ENCODE peak calls at places on chromosomes 6 and 20, in nine cellular contexts. G, Y, L, T, K, M, H, N and Q are unnamed samples.

GRCh38 chr6:2999621-3000455 is at the start of gene NQO2:
- DNase-seq in L (peak), K (peak), M (peak), N (no peak), H (peak), T (peak), Y (no peak), G (peak), Q (peak)

GRCh38 chr20:4083103-4083864 is 67.9 kb upstream of the RNF24 start:
- DNase-seq in M (no peak), K (no peak), Y (no peak), G (peak), H (no peak), N (no peak), T (no peak), L (peak), Q (no peak)

GRCh38 chr6:105744815-105745214 is 341.3 kb upstream of the PRDM1 start:
- DNase-seq in K (no peak), H (no peak), T (no peak), M (no peak), G (no peak), Y (no peak), N (no peak), L (no peak), Q (no peak)

GRCh38 chr6:43948527-43949450 is 178.5 kb downstream of the MRPL14 start:
- DNase-seq in M (no peak), H (peak), K (no peak), Y (no peak), G (no peak), L (no peak), N (no peak), T (no peak), Q (no peak)

GRCh38 chr20:11791316-11792228 is 126.1 kb upstream of the BTBD3 start:
- DNase-seq in T (no peak), H (peak), M (no peak), G (no peak), N (no peak), K (no peak), L (no peak), Y (no peak), Q (peak)

GRCh38 chr20:59484228-59484627 is 120.1 kb upstream of the PHACTR3 start:
- DNase-seq in T (no peak), N (no peak), H (no peak), Y (no peak), K (peak), G (no peak), L (no peak), M (no peak), Q (no peak)

GRCh38 chr20:13307562-13308163 is 86.6 kb downstream of the ISM1 start:
- DNase-seq in T (no peak), M (no peak), L (no peak), H (no peak), Y (no peak), K (no peak), N (no peak), G (no peak), Q (no peak)

GRCh38 chr6:127851197-127851596 is 49.7 kb downstream of the THEMIS start:
- DNase-seq in T (no peak), H (no peak), Y (no peak), M (no peak), K (no peak), G (no peak), N (no peak), L (no peak), Q (no peak)

GRCh38 chr6:83464741-83465140 is 33.9 kb upstream of the ME1 start:
- DNase-seq in K (no peak), M (no peak), N (no peak), H (no peak), T (no peak), G (no peak), L (no peak), Y (no peak), Q (peak)

GRCh38 chr6:32622545-32623401 is 14.4 kb upstream of the HLA-DQA1 start:
- DNase-seq in N (no peak), M (no peak), G (peak), L (peak), T (peak), H (peak), Y (peak), K (peak), Q (no peak)

GRCh38 chr20:63050406-63050805 is 43.6 kb upstream of the BHLHE23 start:
- DNase-seq in Y (no peak), L (no peak), M (no peak), K (peak), G (no peak), T (no peak), N (no peak), H (no peak), Q (no peak)

GRCh38 chr6:75611702-75612375 is 10.2 kb downstream of the SENP6 start:
- DNase-seq in Y (no peak), H (no peak), T (no peak), L (no peak), N (no peak), G (peak), M (no peak), K (no peak), Q (no peak)

GRCh38 chr6:21899708-21900107 is 306.2 kb downstream of the SOX4 start:
- DNase-seq in T (no peak), M (no peak), K (no peak), N (no peak), L (no peak), G (no peak), H (no peak), Y (no peak), Q (no peak)